ENCODE peak calls at places on chromosomes 4 and X, in five cellular contexts. One of them, this sample, is unnamed.

GRCh38 chr4:44679060-44679459 is 840 bp downstream of the GUF1 start:
- DNase-seq in progenitor cell of endocrine pancreas: no peak
- DNase-seq in coronary artery: no peak
- DNase-seq in fibroblast of the aortic adventitia: no peak
- DNase-seq in astrocyte of the spinal cord: peak; percentile 5
- DNase-seq in this sample: no peak

GRCh38 chrX:121851033-121851432 is 803.6 kb downstream of the GLUD2 start:
- DNase-seq in progenitor cell of endocrine pancreas: no peak
- DNase-seq in coronary artery: no peak
- DNase-seq in fibroblast of the aortic adventitia: peak; percentile 52
- DNase-seq in astrocyte of the spinal cord: peak; percentile 58
- DNase-seq in this sample: no peak

GRCh38 chr4:82780398-82781231 is 18.0 kb downstream of the SCD5 start:
- DNase-seq in progenitor cell of endocrine pancreas: no peak
- DNase-seq in coronary artery: peak; percentile 72
- DNase-seq in fibroblast of the aortic adventitia: peak; percentile 57
- DNase-seq in astrocyte of the spinal cord: peak; percentile 90
- DNase-seq in this sample: peak; percentile 98

GRCh38 chr4:140076307-140076706 is 77.7 kb downstream of the MAML3 start:
- DNase-seq in progenitor cell of endocrine pancreas: no peak
- DNase-seq in coronary artery: no peak
- DNase-seq in fibroblast of the aortic adventitia: no peak
- DNase-seq in astrocyte of the spinal cord: no peak
- DNase-seq in this sample: no peak

GRCh38 chr4:173264960-173265281 is 69.2 kb downstream of the HMGB2 start:
- DNase-seq in progenitor cell of endocrine pancreas: no peak
- DNase-seq in coronary artery: no peak
- DNase-seq in fibroblast of the aortic adventitia: no peak
- DNase-seq in astrocyte of the spinal cord: no peak
- DNase-seq in this sample: no peak

GRCh38 chrX:130174051-130174704 is 2.4 kb downstream of the RAB33A start:
- DNase-seq in progenitor cell of endocrine pancreas: no peak
- DNase-seq in coronary artery: no peak
- DNase-seq in fibroblast of the aortic adventitia: peak; percentile 91
- DNase-seq in astrocyte of the spinal cord: peak; percentile 44
- DNase-seq in this sample: no peak

GRCh38 chrX:136711147-136711546 is 63.2 kb downstream of the CD40LG start:
- DNase-seq in progenitor cell of endocrine pancreas: no peak
- DNase-seq in coronary artery: no peak
- DNase-seq in fibroblast of the aortic adventitia: peak; percentile 49
- DNase-seq in astrocyte of the spinal cord: peak; percentile 53
- DNase-seq in this sample: peak; percentile 14

GRCh38 chrX:47484885-47485284 is 1.9 kb upstream of the ZNF41 start:
- DNase-seq in progenitor cell of endocrine pancreas: no peak
- DNase-seq in coronary artery: no peak
- DNase-seq in fibroblast of the aortic adventitia: no peak
- DNase-seq in astrocyte of the spinal cord: no peak
- DNase-seq in this sample: no peak

GRCh38 chrX:109830704-109831206 is 97.7 kb upstream of the ACSL4 start:
- DNase-seq in progenitor cell of endocrine pancreas: no peak
- DNase-seq in coronary artery: no peak
- DNase-seq in fibroblast of the aortic adventitia: peak; percentile 77
- DNase-seq in astrocyte of the spinal cord: peak; percentile 38
- DNase-seq in this sample: no peak

GRCh38 chr4:85142451-85142850 is 176.0 kb upstream of the WDFY3 start:
- DNase-seq in progenitor cell of endocrine pancreas: no peak
- DNase-seq in coronary artery: no peak
- DNase-seq in fibroblast of the aortic adventitia: no peak
- DNase-seq in astrocyte of the spinal cord: no peak
- DNase-seq in this sample: no peak

GRCh38 chr4:19547463-19547862 is 704.2 kb upstream of the SLIT2 start:
- DNase-seq in progenitor cell of endocrine pancreas: no peak
- DNase-seq in coronary artery: no peak
- DNase-seq in fibroblast of the aortic adventitia: no peak
- DNase-seq in astrocyte of the spinal cord: no peak
- DNase-seq in this sample: no peak

GRCh38 chr4:159828687-159829086 is 725.8 kb downstream of the RAPGEF2 start:
- DNase-seq in progenitor cell of endocrine pancreas: no peak
- DNase-seq in coronary artery: no peak
- DNase-seq in fibroblast of the aortic adventitia: no peak
- DNase-seq in astrocyte of the spinal cord: no peak
- DNase-seq in this sample: no peak

GRCh38 chr4:40662962-40663604 is 33.4 kb upstream of the RBM47 start:
- DNase-seq in progenitor cell of endocrine pancreas: no peak
- DNase-seq in coronary artery: no peak
- DNase-seq in fibroblast of the aortic adventitia: peak; percentile 72
- DNase-seq in astrocyte of the spinal cord: peak; percentile 87
- DNase-seq in this sample: peak; percentile 85

GRCh38 chr4:137274404-137274803 is 257.9 kb downstream of the PCDH18 start:
- DNase-seq in progenitor cell of endocrine pancreas: no peak
- DNase-seq in coronary artery: no peak
- DNase-seq in fibroblast of the aortic adventitia: peak; percentile 89
- DNase-seq in astrocyte of the spinal cord: peak; percentile 23
- DNase-seq in this sample: no peak

GRCh38 chr4:1720163-1720983 is 750 bp downstream of the TMEM129 start:
- DNase-seq in progenitor cell of endocrine pancreas: peak; percentile 39
- DNase-seq in coronary artery: no peak
- DNase-seq in fibroblast of the aortic adventitia: peak; percentile 25
- DNase-seq in astrocyte of the spinal cord: peak; percentile 30
- DNase-seq in this sample: peak; percentile 60

GRCh38 chr4:85968945-85969830 is 390.7 kb downstream of the MAPK10 start:
- DNase-seq in progenitor cell of endocrine pancreas: no peak
- DNase-seq in coronary artery: no peak
- DNase-seq in fibroblast of the aortic adventitia: peak; percentile 86
- DNase-seq in astrocyte of the spinal cord: peak; percentile 74
- DNase-seq in this sample: peak; percentile 14

GRCh38 chrX:20101927-20102581 is 14.7 kb downstream of the MAP7D2 start:
- DNase-seq in progenitor cell of endocrine pancreas: no peak
- DNase-seq in coronary artery: no peak
- DNase-seq in fibroblast of the aortic adventitia: no peak
- DNase-seq in astrocyte of the spinal cord: no peak
- DNase-seq in this sample: no peak

GRCh38 chrX:57451426-57452020 is 140.3 kb upstream of the ZXDB start:
- DNase-seq in progenitor cell of endocrine pancreas: no peak
- DNase-seq in coronary artery: no peak
- DNase-seq in fibroblast of the aortic adventitia: no peak
- DNase-seq in astrocyte of the spinal cord: no peak
- DNase-seq in this sample: no peak

GRCh38 chrX:57453901-57454300 is 137.9 kb upstream of the ZXDB start:
- DNase-seq in progenitor cell of endocrine pancreas: no peak
- DNase-seq in coronary artery: no peak
- DNase-seq in fibroblast of the aortic adventitia: peak; percentile 11
- DNase-seq in astrocyte of the spinal cord: no peak
- DNase-seq in this sample: peak; percentile 2
- TF ChIP-seq CTCF in progenitor cell of endocrine pancreas: no peak
- TF ChIP-seq CTCF in coronary artery: no peak
- TF ChIP-seq CTCF in fibroblast of the aortic adventitia: peak; percentile 48
- TF ChIP-seq CTCF in astrocyte of the spinal cord: no peak
- TF ChIP-seq CTCF in this sample: no peak

GRCh38 chr4:185892165-185892564 is 80.2 kb upstream of the SORBS2 start:
- DNase-seq in progenitor cell of endocrine pancreas: no peak
- DNase-seq in coronary artery: no peak
- DNase-seq in fibroblast of the aortic adventitia: peak; percentile 21
- DNase-seq in astrocyte of the spinal cord: no peak
- DNase-seq in this sample: no peak
- TF ChIP-seq CTCF in progenitor cell of endocrine pancreas: no peak
- TF ChIP-seq CTCF in coronary artery: no peak
- TF ChIP-seq CTCF in fibroblast of the aortic adventitia: no peak
- TF ChIP-seq CTCF in astrocyte of the spinal cord: no peak
- TF ChIP-seq CTCF in this sample: no peak

DNA sequence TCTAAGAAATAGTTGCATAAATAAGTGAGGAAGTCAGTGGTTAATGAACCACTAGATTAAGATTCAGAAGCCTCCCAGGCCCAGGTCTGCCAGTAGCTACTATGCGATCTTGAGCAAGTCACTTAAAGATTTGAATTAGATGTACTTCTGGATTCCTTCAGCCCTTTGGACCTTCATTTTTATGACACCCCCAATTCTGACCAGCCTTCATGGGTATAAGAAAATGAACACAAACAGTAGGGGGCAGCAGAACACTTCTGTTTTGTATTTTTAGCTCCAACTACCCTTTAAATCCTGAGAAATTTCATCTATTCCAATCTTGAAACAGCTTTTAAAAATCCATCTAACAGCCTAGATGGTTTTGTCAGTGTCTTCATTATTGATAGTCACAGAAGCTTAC is 19.0 kb downstream of the TMEM47 start:
- DNase-seq in progenitor cell of endocrine pancreas: no peak
- DNase-seq in coronary artery: no peak
- DNase-seq in fibroblast of the aortic adventitia: peak; percentile 72
- DNase-seq in astrocyte of the spinal cord: peak; percentile 52
- DNase-seq in this sample: no peak
- TF ChIP-seq CTCF in progenitor cell of endocrine pancreas: peak; percentile 72
- TF ChIP-seq CTCF in coronary artery: peak; percentile 30
- TF ChIP-seq CTCF in fibroblast of the aortic adventitia: peak; percentile 36
- TF ChIP-seq CTCF in astrocyte of the spinal cord: peak; percentile 32
- TF ChIP-seq CTCF in this sample: no peak

GRCh38 chr4:118014831-118015230 is 19.5 kb upstream of the NDST3 start:
- DNase-seq in progenitor cell of endocrine pancreas: no peak
- DNase-seq in coronary artery: no peak
- DNase-seq in fibroblast of the aortic adventitia: no peak
- DNase-seq in astrocyte of the spinal cord: no peak
- DNase-seq in this sample: no peak

GRCh38 chr4:118012142-118012541 is 22.1 kb upstream of the NDST3 start:
- DNase-seq in progenitor cell of endocrine pancreas: no peak
- DNase-seq in coronary artery: no peak
- DNase-seq in fibroblast of the aortic adventitia: no peak
- DNase-seq in astrocyte of the spinal cord: peak; percentile 1
- DNase-seq in this sample: no peak
- TF ChIP-seq CTCF in progenitor cell of endocrine pancreas: peak; percentile 27
- TF ChIP-seq CTCF in coronary artery: no peak
- TF ChIP-seq CTCF in fibroblast of the aortic adventitia: peak; percentile 12
- TF ChIP-seq CTCF in astrocyte of the spinal cord: peak; percentile 21
- TF ChIP-seq CTCF in this sample: no peak

GRCh38 chrX:88605222-88605583 is 141.8 kb upstream of the CPXCR1 start:
- DNase-seq in progenitor cell of endocrine pancreas: no peak
- DNase-seq in coronary artery: no peak
- DNase-seq in fibroblast of the aortic adventitia: no peak
- DNase-seq in astrocyte of the spinal cord: no peak
- DNase-seq in this sample: no peak

GRCh38 chrX:88604433-88605221 is 142.4 kb upstream of the CPXCR1 start:
- DNase-seq in progenitor cell of endocrine pancreas: peak; percentile 10
- DNase-seq in coronary artery: no peak
- DNase-seq in fibroblast of the aortic adventitia: no peak
- DNase-seq in astrocyte of the spinal cord: peak; percentile 0
- DNase-seq in this sample: no peak

DNA sequence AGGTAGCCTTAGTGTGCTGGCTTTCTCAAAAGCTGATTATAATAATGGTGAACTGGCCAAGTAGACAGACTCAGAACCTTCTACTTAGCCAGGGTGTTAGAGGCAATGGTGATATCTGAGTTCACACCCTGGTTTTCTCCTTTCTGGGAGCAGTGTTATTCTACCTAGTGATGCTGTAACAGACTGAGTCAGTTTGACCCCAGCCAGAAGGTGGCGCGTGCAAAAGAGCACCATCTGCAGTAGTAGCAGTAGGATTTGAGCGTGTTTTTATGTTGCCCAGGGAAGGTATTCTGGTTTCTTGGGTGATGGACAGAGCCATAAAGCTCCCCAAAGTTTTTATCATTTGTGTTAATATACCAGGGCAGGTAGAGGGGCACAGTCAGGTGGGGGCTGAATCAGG is 143.8 kb upstream of the CPXCR1 start:
- DNase-seq in progenitor cell of endocrine pancreas: no peak
- DNase-seq in coronary artery: no peak
- DNase-seq in fibroblast of the aortic adventitia: no peak
- DNase-seq in astrocyte of the spinal cord: no peak
- DNase-seq in this sample: no peak
- TF ChIP-seq CTCF in progenitor cell of endocrine pancreas: no peak
- TF ChIP-seq CTCF in coronary artery: no peak
- TF ChIP-seq CTCF in fibroblast of the aortic adventitia: no peak
- TF ChIP-seq CTCF in astrocyte of the spinal cord: no peak
- TF ChIP-seq CTCF in this sample: no peak

GRCh38 chr4:113683143-113683542 is 78.4 kb downstream of the CAMK2D start:
- DNase-seq in progenitor cell of endocrine pancreas: no peak
- DNase-seq in coronary artery: no peak
- DNase-seq in fibroblast of the aortic adventitia: no peak
- DNase-seq in astrocyte of the spinal cord: no peak
- DNase-seq in this sample: no peak

GRCh38 chr4:113682730-113683129 is 78.8 kb downstream of the CAMK2D start:
- DNase-seq in progenitor cell of endocrine pancreas: no peak
- DNase-seq in coronary artery: no peak
- DNase-seq in fibroblast of the aortic adventitia: peak; percentile 52
- DNase-seq in astrocyte of the spinal cord: peak; percentile 74
- DNase-seq in this sample: no peak

GRCh38 chr4:113689394-113689793 is 72.1 kb downstream of the CAMK2D start:
- DNase-seq in progenitor cell of endocrine pancreas: no peak
- DNase-seq in coronary artery: no peak
- DNase-seq in fibroblast of the aortic adventitia: no peak
- DNase-seq in astrocyte of the spinal cord: no peak
- DNase-seq in this sample: no peak

GRCh38 chr4:113686950-113687718 is 74.4 kb downstream of the CAMK2D start:
- DNase-seq in progenitor cell of endocrine pancreas: no peak
- DNase-seq in coronary artery: no peak
- DNase-seq in fibroblast of the aortic adventitia: peak; percentile 83
- DNase-seq in astrocyte of the spinal cord: peak; percentile 78
- DNase-seq in this sample: no peak

GRCh38 chr4:113684534-113685091 is 76.9 kb downstream of the CAMK2D start:
- DNase-seq in progenitor cell of endocrine pancreas: no peak
- DNase-seq in coronary artery: peak; percentile 81
- DNase-seq in fibroblast of the aortic adventitia: peak; percentile 56
- DNase-seq in astrocyte of the spinal cord: peak; percentile 79
- DNase-seq in this sample: peak; percentile 59
- TF ChIP-seq CTCF in progenitor cell of endocrine pancreas: peak; percentile 28
- TF ChIP-seq CTCF in coronary artery: no peak
- TF ChIP-seq CTCF in fibroblast of the aortic adventitia: peak; percentile 53
- TF ChIP-seq CTCF in astrocyte of the spinal cord: peak; percentile 49
- TF ChIP-seq CTCF in this sample: peak; percentile 48

GRCh38 chr4:22434895-22435294 is 81.0 kb downstream of the ADGRA3 start:
- DNase-seq in progenitor cell of endocrine pancreas: no peak
- DNase-seq in coronary artery: no peak
- DNase-seq in fibroblast of the aortic adventitia: peak; percentile 62
- DNase-seq in astrocyte of the spinal cord: peak; percentile 60
- DNase-seq in this sample: peak; percentile 63
- TF ChIP-seq CTCF in progenitor cell of endocrine pancreas: peak; percentile 52
- TF ChIP-seq CTCF in coronary artery: no peak
- TF ChIP-seq CTCF in fibroblast of the aortic adventitia: peak; percentile 61
- TF ChIP-seq CTCF in astrocyte of the spinal cord: peak; percentile 68
- TF ChIP-seq CTCF in this sample: peak; percentile 60